ENCODE peak calls at places on chromosome 12, in five cellular contexts. N is cardiac muscle cell; O is uterus; I is psoas muscle; T is CD8-positive, alpha-beta memory T cell. E is an unnamed sample. For H3K9me3, the result is how much of the 10 kb centered on the place peaks cover.

GRCh38 chr12:32024884-32025599 is 65.8 kb downstream of the RESF1 start:
- DNase-seq in I (no peak), O (no peak), T (no peak), N (peak), E (no peak)

GRCh38 chr12:100337299-100337698 is 19.6 kb upstream of the SLC17A8 start:
- DNase-seq in I (no peak), N (no peak), T (no peak), O (no peak), E (no peak)

GRCh38 chr12:16358896-16359295 is 11.5 kb downstream of the MGST1 start:
- DNase-seq in O (no peak), T (no peak), N (no peak), I (no peak), E (no peak)

GRCh38 chr12:72141381-72141780 is 130.8 kb upstream of the TRHDE start:
- DNase-seq in O (no peak), I (no peak), N (no peak), T (no peak), E (no peak)

GRCh38 chr12:60173213-60174170 is 577.7 kb downstream of the SLC16A7 start:
- DNase-seq in T (no peak), N (no peak), O (no peak), I (no peak), E (no peak)

GRCh38 chr12:91189526-91189925 is 6.9 kb upstream of the DCN start:
- DNase-seq in O (no peak), T (no peak), I (no peak), N (no peak), E (no peak)

GRCh38 chr12:92509156-92509758 is 193.5 kb upstream of the PLEKHG7 start:
- DNase-seq in T (no peak), O (peak), N (no peak), I (no peak), E (no peak)

GRCh38 chr12:727321-727720 is 25.1 kb upstream of the WNK1 start:
- DNase-seq in N (no peak), I (no peak), T (no peak), O (no peak), E (no peak)

GRCh38 chr12:6423267-6424007 is 21.3 kb upstream of the CD27 start:
- DNase-seq in I (peak), O (peak), T (peak), N (peak), E (peak)

GRCh38 chr12:58148405-58148804 is 207.0 kb downstream of the ATP23 start:
- DNase-seq in T (no peak), N (no peak), O (peak), I (no peak), E (no peak)

GRCh38 chr12:125028106-125028505 is 34.7 kb downstream of the BRI3BP start:
- DNase-seq in I (no peak), O (no peak), N (no peak), T (no peak), E (no peak)

GRCh38 chr12:17829813-17830212 is 260.2 kb downstream of the RERGL start:
- DNase-seq in I (no peak), N (no peak), T (no peak), O (no peak), E (no peak)

GRCh38 chr12:81439344-81439743 is 319.8 kb downstream of the PPFIA2 start:
- DNase-seq in N (no peak), T (no peak), O (no peak), I (no peak), E (no peak)

GRCh38 chr12:83506841-83507240 is 820.1 kb downstream of the TMTC2 start:
- DNase-seq in I (no peak), T (no peak), N (no peak), O (no peak), E (no peak)

GRCh38 chr12:53890081-53890480 is 48.5 kb upstream of the HOXC13 start:
- DNase-seq in I (no peak), T (no peak), N (no peak), O (no peak), E (no peak)

GRCh38 chr12:4037747-4038312 is 164.6 kb upstream of the PARP11 start:
- DNase-seq in I (no peak), T (no peak), O (peak), N (peak), E (no peak)

GRCh38 chr12:65364021-65364420 is 85.5 kb downstream of the MSRB3 start:
- DNase-seq in T (no peak), N (no peak), I (no peak), O (no peak), E (no peak)

GRCh38 chr12:65825573-65826512 is 1.6 kb downstream of the HMGA2 start:
- DNase-seq in O (no peak), N (peak), I (peak), T (no peak), E (no peak)

GRCh38 chr12:32134144-32134888 is 27.7 kb downstream of the BICD1 start:
- DNase-seq in O (no peak), I (no peak), T (peak), N (no peak), E (no peak)

GRCh38 chr12:51900323-51900889 is 6.9 kb upstream of the ACVRL1 start:
- DNase-seq in N (no peak), O (no peak), T (no peak), I (no peak), E (no peak)

GRCh38 chr12:45076417-45077031 is 25.6 kb upstream of the DBX2 start:
- DNase-seq in O (no peak), I (no peak), T (no peak), N (peak), E (no peak)

GRCh38 chr12:128807161-128807724 is 16.5 kb downstream of the SLC15A4 start:
- DNase-seq in T (no peak), N (no peak), I (no peak), O (no peak), E (no peak)

GRCh38 chr12:131832393-131833231 is 4.4 kb downstream of the MMP17 start:
- DNase-seq in I (peak), T (no peak), N (no peak), O (peak), E (no peak)

GRCh38 chr12:89162704-89163261 is 189.5 kb downstream of the DUSP6 start:
- DNase-seq in O (peak), N (no peak), I (peak), T (no peak), E (no peak)

GRCh38 chr12:79782197-79782890 is 91.6 kb upstream of the PAWR start:
- DNase-seq in T (no peak), O (no peak), I (no peak), N (no peak), E (no peak)

GRCh38 chr12:93908846-93909592 is 231.8 kb downstream of the CRADD start:
- DNase-seq in I (peak), O (no peak), T (no peak), N (no peak), E (no peak)

DNA sequence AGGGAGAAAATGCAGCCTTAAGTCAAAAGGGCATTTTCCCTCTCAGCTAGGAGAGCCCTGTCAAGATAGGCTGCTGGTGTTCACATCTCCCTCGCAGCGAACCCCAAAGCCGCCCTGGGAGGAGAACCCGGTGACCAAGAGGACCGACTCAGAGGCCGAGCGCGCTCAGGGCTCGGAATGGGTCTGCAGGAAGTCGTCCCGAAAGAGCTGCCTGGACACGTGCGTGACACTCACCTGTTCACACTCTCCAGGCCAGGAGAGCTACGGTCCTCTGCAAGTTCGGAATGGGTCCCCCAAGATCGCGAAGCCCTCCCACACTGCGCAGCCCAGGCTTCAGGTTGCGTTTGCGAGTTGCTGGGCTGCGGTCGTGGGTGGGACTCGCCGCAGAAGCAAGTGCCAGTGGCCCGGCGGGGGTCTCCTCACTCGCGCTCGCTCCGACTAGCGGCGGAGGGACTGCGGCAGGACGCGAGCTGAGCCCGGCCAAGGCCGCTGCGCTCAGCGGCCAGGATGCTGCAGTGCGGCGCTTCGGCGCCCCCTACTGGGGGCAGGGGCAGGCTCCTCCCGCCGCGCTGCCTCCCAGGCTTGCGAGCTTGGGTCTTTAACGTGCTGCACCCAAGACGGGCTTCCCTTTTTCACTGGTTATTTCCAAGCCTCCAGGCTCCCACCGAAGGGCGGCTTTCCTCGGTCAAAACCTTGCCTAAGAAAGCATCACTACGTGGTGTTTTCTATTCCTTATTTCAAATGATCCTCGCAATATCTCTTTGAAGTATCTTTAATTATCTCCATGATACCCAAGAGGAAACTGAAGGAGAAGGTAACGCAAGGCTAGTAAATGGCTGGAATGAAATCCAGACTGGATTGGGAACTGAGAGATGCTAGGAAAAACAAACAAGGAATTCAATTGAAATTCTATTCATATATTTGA is at the start of gene RERG:
- DNase-seq in I (peak), N (peak), T (peak), O (peak), E (peak)
- H3K4me3 ChIP-seq in I (peak), N (peak), T (peak), O (peak), E (peak)

GRCh38 chr12:49365542-49365941 is 1.7 kb upstream of the SPATS2 start:
- DNase-seq in T (no peak), N (no peak), O (no peak), I (no peak), E (no peak)
- H3K27ac ChIP-seq in T (no peak), N (no peak), O (peak), I (no peak), E (no peak)

DNA sequence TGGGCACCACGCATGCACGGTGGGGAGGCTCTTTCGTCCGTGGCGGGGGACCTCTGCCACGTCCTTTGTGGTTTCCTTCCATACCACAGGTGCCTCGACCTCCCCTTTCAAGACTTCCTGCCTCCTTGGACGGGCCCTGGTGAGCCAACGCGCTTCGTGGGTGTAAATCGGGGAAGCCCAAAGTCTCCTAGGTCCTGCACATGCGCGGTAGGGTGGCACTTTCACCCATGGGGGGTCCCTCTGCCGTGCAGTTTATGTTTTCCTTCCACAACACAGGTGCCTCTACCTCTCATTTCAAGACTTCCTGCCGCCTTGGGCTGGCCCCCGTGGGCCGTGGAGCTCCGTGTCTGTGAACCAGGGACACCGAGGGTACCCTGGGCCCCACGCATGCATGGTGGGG is 349.7 kb downstream of the ALG10 start:
- DNase-seq in T (no peak), I (no peak), N (no peak), O (no peak), E (no peak)
- H3K9me3 ChIP-seq in T (under half), I (under half), N (under half), O (under half), E (under half)

DNA sequence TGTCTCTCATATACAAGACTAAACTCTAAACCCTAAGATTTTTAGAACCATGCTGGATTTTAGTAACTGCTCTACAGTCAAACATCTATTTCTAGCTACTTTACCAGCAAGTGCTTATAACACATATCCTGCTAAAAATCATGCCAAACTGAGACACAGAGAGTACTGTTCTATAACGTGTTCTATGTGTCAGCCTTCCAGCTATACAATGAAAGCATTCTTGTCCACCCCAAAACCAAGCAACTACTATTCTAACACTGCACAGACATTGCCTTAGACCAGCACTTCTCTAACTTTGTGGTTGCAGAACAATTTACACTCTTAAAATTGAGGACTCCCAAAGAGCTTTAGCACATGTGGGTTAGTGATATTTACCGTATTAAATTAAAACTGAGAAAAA is 85.7 kb downstream of the SPPL3 start:
- DNase-seq in T (no peak), I (no peak), O (no peak), N (no peak), E (no peak)
- H3K4me3 ChIP-seq in T (no peak), I (no peak), O (no peak), N (no peak), E (no peak)

DNA sequence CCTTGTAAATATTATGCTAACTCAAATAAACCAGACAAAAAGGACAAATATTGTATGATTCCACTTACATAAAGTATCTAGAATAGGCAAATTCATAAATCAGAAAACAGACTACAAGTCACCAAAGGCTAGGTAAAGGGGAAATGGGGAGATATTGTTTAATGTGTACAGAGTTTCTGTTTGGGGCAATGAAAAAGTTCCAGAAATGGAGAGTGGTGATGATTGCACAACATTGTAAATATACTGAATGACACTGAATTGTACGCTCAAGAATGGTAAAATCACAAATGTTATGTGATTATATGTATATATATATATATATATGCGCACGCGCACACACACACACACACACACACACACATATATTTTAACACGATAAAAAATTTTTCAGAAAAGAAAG is 182.5 kb downstream of the SLC2A13 start:
- DNase-seq in O (no peak), N (no peak), T (no peak), I (no peak), E (no peak)
- H3K27ac ChIP-seq in O (no peak), N (no peak), T (no peak), I (no peak), E (no peak)

GRCh38 chr12:34403706-34404376 is 381.5 kb downstream of the ALG10 start:
- DNase-seq in N (no peak), I (peak), T (no peak), O (peak), E (no peak)
- H3K9me3 ChIP-seq in N (under half), I (under half), T (under half), O (under half), E (under half)

GRCh38 chr12:75978677-75979076 is 52.9 kb downstream of the PHLDA1 start:
- DNase-seq in I (no peak), N (no peak), T (no peak), O (no peak), E (no peak)
- H3K4me3 ChIP-seq in I (no peak), N (no peak), T (no peak), O (no peak), E (no peak)

DNA sequence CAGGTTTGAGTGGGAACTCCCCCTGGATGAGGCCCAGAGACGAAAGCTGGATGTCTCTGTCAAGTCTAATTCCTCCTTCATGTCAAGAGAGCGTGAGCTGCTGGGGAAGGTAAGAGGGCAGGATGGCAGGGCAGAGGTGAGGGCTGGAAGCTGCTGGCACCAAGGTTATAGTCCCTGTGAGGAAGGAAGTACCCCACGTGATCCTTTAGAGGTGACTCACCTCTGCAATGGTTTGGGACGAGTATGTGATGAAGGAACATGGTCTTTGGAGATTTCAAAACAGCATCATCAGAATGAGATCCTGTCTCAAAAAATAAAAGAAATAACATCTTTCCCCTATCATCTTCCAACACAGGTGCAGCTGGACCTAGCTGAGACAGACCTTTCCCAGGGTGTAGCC is 9.2 kb upstream of the MYL6B start:
- DNase-seq in I (no peak), O (no peak), T (no peak), N (no peak), E (no peak)
- H3K27ac ChIP-seq in I (peak), O (peak), T (no peak), N (no peak), E (no peak)

GRCh38 chr12:34296143-34297041 is 274.1 kb downstream of the ALG10 start:
- DNase-seq in O (no peak), N (no peak), T (no peak), I (peak), E (no peak)
- H3K9me3 ChIP-seq in O (under half), N (under half), T (under half), I (under half), E (under half)

GRCh38 chr12:120263725-120264040 is 1.8 kb downstream of the PXN start:
- DNase-seq in I (no peak), O (no peak), T (no peak), N (no peak), E (no peak)
- H3K4me3 ChIP-seq in I (peak), O (peak), T (peak), N (no peak), E (peak)